ENCODE peak calls at places on chromosomes 4 and X, in four cellular contexts. L is AG09309; F is ureter; U is stimulated activated CD4-positive, alpha-beta T cell treated with anti-CD3 and anti-CD28 coated beads, Interleukin-15, amount 100 ng/mL, for 24 hours. V is an unnamed sample.

GRCh38 chr4:1174941-1175634 is 2.7 kb upstream of the SPON2 start:
- DNase-seq in L (no peak), F (no peak), U (no peak), V (no peak)

GRCh38 chr4:100367451-100367850 is 150.4 kb downstream of the EMCN start:
- DNase-seq in L (no peak), U (no peak), F (no peak), V (peak)

GRCh38 chr4:13983189-13983790 is 355.8 kb upstream of the BOD1L1 start:
- DNase-seq in F (no peak), U (no peak), L (no peak), V (no peak)

GRCh38 chr4:53313510-53313909 is 52.4 kb downstream of the SCFD2 start:
- DNase-seq in U (no peak), F (no peak), L (no peak), V (no peak)

GRCh38 chr4:188819243-188819642 is 680.0 kb downstream of the TRIML1 start:
- DNase-seq in F (no peak), U (no peak), L (no peak), V (no peak)

GRCh38 chr4:8648816-8649630 is 56.5 kb downstream of the CPZ start:
- DNase-seq in U (no peak), L (no peak), F (peak), V (no peak)

GRCh38 chrX:125627676-125628075 is 308.0 kb downstream of the TEX13C start:
- DNase-seq in L (no peak), F (no peak), U (no peak), V (no peak)

GRCh38 chrX:9842541-9842940 is 56.3 kb downstream of the SHROOM2 start:
- DNase-seq in U (no peak), F (no peak), L (no peak), V (no peak)

GRCh38 chr4:88318751-88319350 is 34.5 kb upstream of the PPM1K start:
- DNase-seq in L (no peak), U (no peak), F (no peak), V (no peak)

GRCh38 chr4:84966382-84967291 is at the start of gene WDFY3:
- DNase-seq in U (peak), L (peak), F (peak), V (peak)

GRCh38 chr4:22385615-22386014 is 130.3 kb downstream of the ADGRA3 start:
- DNase-seq in U (no peak), F (no peak), L (peak), V (peak)

GRCh38 chrX:153477039-153477438 is 6.7 kb upstream of the HAUS7 start:
- DNase-seq in L (no peak), U (no peak), F (no peak), V (no peak)

GRCh38 chr4:7289619-7290018 is 97.3 kb downstream of the SORCS2 start:
- DNase-seq in F (no peak), L (no peak), U (no peak), V (no peak)

GRCh38 chr4:40525811-40526598 is 103.7 kb downstream of the RBM47 start:
- DNase-seq in L (peak), U (no peak), F (no peak), V (peak)

GRCh38 chr4:68466751-68467150 is 19.5 kb downstream of the TMPRSS11E start:
- DNase-seq in F (no peak), U (no peak), L (no peak), V (no peak)

GRCh38 chr4:85607624-85608023 is 132.7 kb downstream of the ARHGAP24 start:
- DNase-seq in L (no peak), F (no peak), U (no peak), V (no peak)

GRCh38 chrX:124045109-124045508 is 83.6 kb downstream of the STAG2 start:
- DNase-seq in U (no peak), L (no peak), F (no peak), V (no peak)

GRCh38 chr4:22458112-22458511 is 57.8 kb downstream of the ADGRA3 start:
- DNase-seq in L (no peak), F (no peak), U (no peak), V (no peak)

GRCh38 chrX:18354369-18355329 is at the start of gene SCML2:
- DNase-seq in F (no peak), U (peak), L (no peak), V (no peak)

GRCh38 chrX:137926090-137926489 is 360.2 kb downstream of the ZIC3 start:
- DNase-seq in U (no peak), F (no peak), L (no peak), V (no peak)

GRCh38 chrX:19907794-19908193 is 20.4 kb upstream of the SH3KBP1 start:
- DNase-seq in L (no peak), F (no peak), U (no peak), V (no peak)

GRCh38 chrX:150688911-150689451 is 4.2 kb upstream of the MTMR1 start:
- DNase-seq in U (no peak), F (no peak), L (peak), V (peak)

GRCh38 chr4:174828845-174829701 is at the start of gene GLRA3:
- DNase-seq in F (no peak), L (no peak), U (peak), V (no peak)

GRCh38 chr4:120722655-120723054 is 199.9 kb downstream of the PRDM5 start:
- DNase-seq in U (no peak), L (no peak), F (no peak), V (no peak)

GRCh38 chr4:40596522-40596921 is 33.1 kb downstream of the RBM47 start:
- DNase-seq in U (no peak), L (no peak), F (no peak), V (no peak)

GRCh38 chrX:1870421-1870820 is 255.6 kb downstream of the ASMT start:
- DNase-seq in F (no peak), U (no peak), L (no peak), V (no peak)

GRCh38 chr4:114005569-114006442 is 26.4 kb upstream of the ARSJ start:
- DNase-seq in U (no peak), L (no peak), F (no peak), V (no peak)

GRCh38 chr4:180925800-180926199 is 1317.4 kb upstream of the TENM3 start:
- DNase-seq in L (no peak), F (no peak), U (no peak), V (no peak)

GRCh38 chr4:123555500-123556273 is 159.1 kb downstream of the SPRY1 start:
- DNase-seq in L (peak), U (no peak), F (peak), V (peak)

V was measured in AG09319.